ENCODE peak calls at places on chromosomes 2 and 18, in four cellular contexts. One of them, this sample, is unnamed.

GRCh38 chr2:136168605-136169210 is 50.8 kb upstream of the CXCR4 start:
- DNase-seq in stomach: no peak
- DNase-seq in breast epithelium: no peak
- DNase-seq in K562: no peak
- DNase-seq in this sample: no peak

GRCh38 chr18:24396082-24396623 is 1.5 kb downstream of the OSBPL1A start:
- DNase-seq in stomach: no peak
- DNase-seq in breast epithelium: no peak
- DNase-seq in K562: no peak
- DNase-seq in this sample: no peak

GRCh38 chr2:231138699-231139098 is 13.9 kb upstream of the HTR2B start:
- DNase-seq in stomach: no peak
- DNase-seq in breast epithelium: no peak
- DNase-seq in K562: no peak
- DNase-seq in this sample: no peak

GRCh38 chr2:188422726-188423125 is 131.1 kb downstream of the GULP1 start:
- DNase-seq in stomach: no peak
- DNase-seq in breast epithelium: no peak
- DNase-seq in K562: no peak
- DNase-seq in this sample: no peak

GRCh38 chr18:76260941-76261472 is 234.0 kb downstream of the ZNF516 start:
- DNase-seq in stomach: no peak
- DNase-seq in breast epithelium: no peak
- DNase-seq in K562: no peak
- DNase-seq in this sample: no peak

GRCh38 chr2:187547353-187547979 is 6.8 kb downstream of the TFPI start:
- DNase-seq in stomach: no peak
- DNase-seq in breast epithelium: no peak
- DNase-seq in K562: peak
- DNase-seq in this sample: no peak

GRCh38 chr18:22525313-22525712 is 107.6 kb upstream of the CTAGE1 start:
- DNase-seq in stomach: no peak
- DNase-seq in breast epithelium: no peak
- DNase-seq in K562: no peak
- DNase-seq in this sample: no peak

GRCh38 chr2:165803123-165803760 is 9.2 kb upstream of the GALNT3 start:
- DNase-seq in stomach: no peak
- DNase-seq in breast epithelium: no peak
- DNase-seq in K562: no peak
- DNase-seq in this sample: no peak

GRCh38 chr2:183063083-183063482 is 15.5 kb upstream of the DUSP19 start:
- DNase-seq in stomach: no peak
- DNase-seq in breast epithelium: no peak
- DNase-seq in K562: no peak
- DNase-seq in this sample: no peak

GRCh38 chr2:47803770-47804169 is 20.8 kb downstream of the MSH6 start:
- DNase-seq in stomach: no peak
- DNase-seq in breast epithelium: no peak
- DNase-seq in K562: no peak
- DNase-seq in this sample: no peak

GRCh38 chr2:20110383-20110782 is 59.0 kb upstream of the LAPTM4A start:
- DNase-seq in stomach: no peak
- DNase-seq in breast epithelium: no peak
- DNase-seq in K562: no peak
- DNase-seq in this sample: no peak

GRCh38 chr2:20106746-20107145 is 55.3 kb upstream of the LAPTM4A start:
- DNase-seq in stomach: no peak
- DNase-seq in breast epithelium: no peak
- DNase-seq in K562: no peak
- DNase-seq in this sample: no peak

GRCh38 chr2:20107776-20108175 is 56.3 kb upstream of the LAPTM4A start:
- DNase-seq in stomach: no peak
- DNase-seq in breast epithelium: no peak
- DNase-seq in K562: no peak
- DNase-seq in this sample: no peak

GRCh38 chr2:20110876-20111275 is 59.4 kb upstream of the LAPTM4A start:
- DNase-seq in stomach: no peak
- DNase-seq in breast epithelium: no peak
- DNase-seq in K562: no peak
- DNase-seq in this sample: no peak

DNA sequence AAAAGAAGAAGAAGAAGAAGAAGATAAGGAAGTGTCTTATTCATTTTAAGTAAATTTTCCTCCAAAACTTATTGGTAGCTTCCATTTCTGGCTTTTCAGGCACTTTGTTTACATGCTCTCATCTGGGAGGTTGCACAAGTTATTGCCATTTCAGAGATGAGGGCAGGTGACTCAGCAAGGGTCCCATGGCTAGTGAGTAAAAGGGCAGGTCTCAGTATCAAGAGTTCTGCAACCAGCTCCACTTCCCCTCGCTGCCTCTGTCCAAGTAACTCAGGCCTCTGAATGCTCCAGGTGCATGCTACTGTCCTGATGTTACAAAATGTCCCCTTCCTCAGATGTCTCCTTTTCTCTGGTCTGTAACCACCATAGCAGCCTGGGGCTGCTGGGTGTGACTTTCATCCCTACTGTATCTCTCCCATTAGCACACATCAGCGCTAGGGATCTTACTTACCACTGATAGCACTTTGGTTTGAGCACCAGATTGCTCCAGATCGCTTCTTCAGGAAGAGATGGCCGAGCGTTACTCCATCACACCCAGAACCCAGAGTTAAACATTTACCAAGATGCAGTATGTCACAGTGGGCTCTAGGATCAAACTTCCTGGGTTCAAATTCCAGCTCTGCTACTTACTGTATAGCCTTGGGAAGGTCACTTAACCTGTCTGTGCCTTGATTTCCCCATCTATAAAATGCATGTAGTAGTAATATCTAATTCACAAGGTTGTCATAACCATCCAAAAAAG is 57.4 kb upstream of the LAPTM4A start:
- DNase-seq in stomach: no peak
- DNase-seq in breast epithelium: no peak
- DNase-seq in K562: no peak
- DNase-seq in this sample: no peak
- TF ChIP-seq POLR2AphosphoS5 in stomach: no peak
- TF ChIP-seq POLR2AphosphoS5 in breast epithelium: no peak
- TF ChIP-seq POLR2AphosphoS5 in K562: no peak
- TF ChIP-seq POLR2AphosphoS5 in this sample: no peak

DNA sequence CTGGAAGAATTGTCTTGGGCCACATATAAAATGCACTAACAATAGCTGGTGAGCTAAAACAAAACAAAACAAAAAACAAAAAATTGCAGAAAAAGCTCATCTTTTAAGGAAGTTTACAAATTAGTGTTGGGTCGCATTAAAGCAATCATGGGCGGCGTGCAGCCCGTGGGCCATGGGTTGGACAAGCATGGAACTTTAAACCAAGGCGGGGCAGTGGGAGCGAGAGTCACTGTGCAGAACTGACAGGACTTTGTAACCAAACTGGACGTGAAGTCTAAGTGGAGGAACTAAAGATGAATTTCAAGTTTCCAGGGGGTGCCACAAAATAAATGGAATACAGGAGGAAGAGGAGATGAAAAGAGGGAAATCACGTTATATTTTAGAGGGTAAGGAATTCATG is 80.7 kb downstream of the PSMG2 start:
- DNase-seq in stomach: no peak
- DNase-seq in breast epithelium: no peak
- DNase-seq in K562: no peak
- DNase-seq in this sample: no peak
- TF ChIP-seq POLR2AphosphoS5 in stomach: no peak
- TF ChIP-seq POLR2AphosphoS5 in breast epithelium: no peak
- TF ChIP-seq POLR2AphosphoS5 in K562: no peak
- TF ChIP-seq POLR2AphosphoS5 in this sample: no peak

GRCh38 chr2:150778828-150779227 is 291.4 kb upstream of the RND3 start:
- DNase-seq in stomach: no peak
- DNase-seq in breast epithelium: no peak
- DNase-seq in K562: no peak
- DNase-seq in this sample: no peak
- TF ChIP-seq POLR2AphosphoS5 in stomach: no peak
- TF ChIP-seq POLR2AphosphoS5 in breast epithelium: no peak
- TF ChIP-seq POLR2AphosphoS5 in K562: no peak
- TF ChIP-seq POLR2AphosphoS5 in this sample: no peak

GRCh38 chr2:30275256-30275655 is 43.9 kb downstream of the LBH start:
- DNase-seq in stomach: no peak
- DNase-seq in breast epithelium: no peak
- DNase-seq in K562: no peak
- DNase-seq in this sample: no peak

GRCh38 chr2:30271300-30271699 is 40.0 kb downstream of the LBH start:
- DNase-seq in stomach: no peak
- DNase-seq in breast epithelium: no peak
- DNase-seq in K562: peak
- DNase-seq in this sample: no peak

GRCh38 chr2:30273574-30273929 is 42.2 kb downstream of the LBH start:
- DNase-seq in stomach: no peak
- DNase-seq in breast epithelium: no peak
- DNase-seq in K562: no peak
- DNase-seq in this sample: no peak

GRCh38 chr2:30272286-30272685 is 41.0 kb downstream of the LBH start:
- DNase-seq in stomach: no peak
- DNase-seq in breast epithelium: no peak
- DNase-seq in K562: no peak
- DNase-seq in this sample: no peak

DNA sequence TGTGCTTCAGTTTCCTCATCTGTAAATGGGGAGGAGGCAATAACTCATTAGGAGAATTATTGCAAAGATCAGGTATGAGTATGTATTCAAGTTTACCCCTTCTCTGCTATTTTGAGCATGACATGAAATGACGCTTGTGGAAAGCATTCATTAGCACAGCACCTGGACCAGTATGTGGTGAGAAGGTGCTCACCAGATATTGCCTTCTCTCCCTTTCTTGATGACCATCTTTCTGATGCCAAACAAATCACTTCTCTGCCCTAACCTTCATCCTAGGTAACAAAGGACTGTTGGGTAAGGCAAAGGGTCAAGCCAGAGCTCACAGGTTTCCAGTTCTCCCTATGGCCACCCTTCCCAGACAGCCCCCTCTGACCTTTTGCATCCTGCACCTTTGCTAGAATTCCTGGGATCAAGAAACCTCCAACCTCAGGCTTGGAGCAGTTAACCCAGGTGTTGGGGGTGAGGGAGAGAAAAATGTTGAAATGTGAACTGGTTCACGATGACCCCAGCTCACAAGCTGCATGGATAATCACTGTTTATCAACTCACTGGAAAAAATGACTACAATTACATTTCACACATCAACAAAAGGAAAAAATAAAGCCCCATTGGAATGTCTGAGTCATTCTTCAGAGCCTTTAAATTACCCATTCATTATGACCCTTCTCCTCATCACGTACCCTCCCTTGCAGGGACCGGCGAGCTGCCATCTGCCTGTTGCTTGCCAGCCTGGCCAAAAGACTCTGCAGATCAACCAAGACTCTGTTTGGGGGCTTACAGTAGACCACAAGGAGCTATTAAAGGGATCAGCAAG is 41.6 kb downstream of the LBH start:
- DNase-seq in stomach: no peak
- DNase-seq in breast epithelium: no peak
- DNase-seq in K562: no peak
- DNase-seq in this sample: no peak
- TF ChIP-seq POLR2AphosphoS5 in stomach: peak
- TF ChIP-seq POLR2AphosphoS5 in breast epithelium: no peak
- TF ChIP-seq POLR2AphosphoS5 in K562: no peak
- TF ChIP-seq POLR2AphosphoS5 in this sample: no peak

GRCh38 chr2:207766697-207767460 is 2.8 kb downstream of the FZD5 start:
- DNase-seq in stomach: peak
- DNase-seq in breast epithelium: no peak
- DNase-seq in K562: no peak
- DNase-seq in this sample: no peak

GRCh38 chr2:207767461-207768167 is 2.1 kb downstream of the FZD5 start:
- DNase-seq in stomach: peak
- DNase-seq in breast epithelium: no peak
- DNase-seq in K562: no peak
- DNase-seq in this sample: no peak

GRCh38 chr2:207765960-207766582 is 3.6 kb downstream of the FZD5 start:
- DNase-seq in stomach: no peak
- DNase-seq in breast epithelium: no peak
- DNase-seq in K562: no peak
- DNase-seq in this sample: no peak

GRCh38 chr2:207768891-207769596 is 662 bp downstream of the FZD5 start:
- DNase-seq in stomach: no peak
- DNase-seq in breast epithelium: no peak
- DNase-seq in K562: no peak
- DNase-seq in this sample: no peak

GRCh38 chr2:207768168-207768890 is 1.4 kb downstream of the FZD5 start:
- DNase-seq in stomach: peak
- DNase-seq in breast epithelium: peak
- DNase-seq in K562: no peak
- DNase-seq in this sample: no peak
- TF ChIP-seq POLR2AphosphoS5 in stomach: no peak
- TF ChIP-seq POLR2AphosphoS5 in breast epithelium: no peak
- TF ChIP-seq POLR2AphosphoS5 in K562: no peak
- TF ChIP-seq POLR2AphosphoS5 in this sample: no peak

GRCh38 chr2:97870396-97870843 is 125.3 kb downstream of the TMEM131 start:
- DNase-seq in stomach: no peak
- DNase-seq in breast epithelium: no peak
- DNase-seq in K562: peak
- DNase-seq in this sample: peak

GRCh38 chr2:97863829-97864228 is 131.9 kb downstream of the TMEM131 start:
- DNase-seq in stomach: no peak
- DNase-seq in breast epithelium: no peak
- DNase-seq in K562: no peak
- DNase-seq in this sample: no peak

GRCh38 chr2:97871096-97871780 is 124.5 kb downstream of the TMEM131 start:
- DNase-seq in stomach: no peak
- DNase-seq in breast epithelium: no peak
- DNase-seq in K562: no peak
- DNase-seq in this sample: no peak

GRCh38 chr2:97869722-97870346 is 125.9 kb downstream of the TMEM131 start:
- DNase-seq in stomach: no peak
- DNase-seq in breast epithelium: no peak
- DNase-seq in K562: no peak
- DNase-seq in this sample: no peak

GRCh38 chr2:97868986-97869721 is 126.6 kb downstream of the TMEM131 start:
- DNase-seq in stomach: no peak
- DNase-seq in breast epithelium: no peak
- DNase-seq in K562: no peak
- DNase-seq in this sample: peak
- TF ChIP-seq POLR2AphosphoS5 in stomach: peak
- TF ChIP-seq POLR2AphosphoS5 in breast epithelium: no peak
- TF ChIP-seq POLR2AphosphoS5 in K562: no peak
- TF ChIP-seq POLR2AphosphoS5 in this sample: no peak

This sample was measured in Panc1.